ENCODE peak calls at places on chromosomes 7 and 10, in six cellular contexts. C, V, J, F, U and T are unnamed samples.

GRCh38 chr10:1403508-1404230 is 333.7 kb downstream of the ADARB2 start:
- DNase-seq in C (no peak), U (no peak), J (no peak), V (no peak), F (no peak), T (no peak)

GRCh38 chr10:68508090-68508489 is 19.2 kb downstream of the SLC25A16 start:
- DNase-seq in U (no peak), C (no peak), F (no peak), J (no peak), V (no peak), T (no peak)

GRCh38 chr7:50317221-50317678 is 12.7 kb downstream of the IKZF1 start:
- DNase-seq in C (no peak), J (no peak), V (no peak), F (peak), U (no peak), T (peak)

GRCh38 chr7:157429680-157430224 is 92.9 kb downstream of the DNAJB6 start:
- DNase-seq in C (no peak), F (no peak), J (peak), U (no peak), V (no peak), T (no peak)

GRCh38 chr10:75197906-75198305 is 12.7 kb upstream of the VDAC2 start:
- DNase-seq in U (no peak), V (no peak), J (no peak), F (no peak), C (no peak), T (no peak)

GRCh38 chr10:50593523-50593922 is 30.2 kb downstream of the SGMS1 start:
- DNase-seq in F (no peak), V (no peak), J (no peak), C (no peak), U (no peak), T (no peak)

GRCh38 chr7:79185605-79186004 is 267.9 kb downstream of the MAGI2 start:
- DNase-seq in U (no peak), F (no peak), C (no peak), J (no peak), V (no peak), T (no peak)

GRCh38 chr10:113000876-113001598 is 51.0 kb downstream of the TCF7L2 start:
- DNase-seq in C (no peak), F (no peak), V (no peak), J (no peak), U (no peak), T (no peak)

GRCh38 chr10:13496931-13497330 is 31.9 kb downstream of the BEND7 start:
- DNase-seq in C (no peak), U (no peak), F (no peak), V (no peak), J (no peak), T (no peak)

GRCh38 chr10:70592186-70592735 is 10.3 kb downstream of the PRF1 start:
- DNase-seq in V (no peak), J (no peak), F (no peak), U (no peak), C (no peak), T (no peak)

GRCh38 chr7:142584765-142585164 is 164.5 kb upstream of the PRSS1 start:
- DNase-seq in U (no peak), V (no peak), J (no peak), C (no peak), F (no peak), T (no peak)

DNA sequence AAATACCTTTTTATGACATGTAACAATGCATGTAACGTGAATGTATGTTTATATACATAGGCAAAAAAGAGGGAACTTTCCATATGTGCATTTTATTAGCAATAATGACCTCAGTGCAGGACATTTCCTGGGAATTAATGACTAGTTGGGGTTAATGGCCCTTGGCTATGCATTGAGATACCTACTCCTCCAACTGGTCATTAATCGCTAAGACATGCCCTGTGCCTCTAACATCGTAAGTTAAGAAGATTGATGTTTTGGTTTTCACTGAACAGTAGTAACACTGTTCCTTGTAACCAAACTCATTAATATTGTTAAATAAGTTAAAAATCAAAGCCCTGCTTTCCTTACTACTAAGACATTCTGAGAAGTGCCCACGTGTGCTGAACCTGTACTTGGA is 61.7 kb downstream of the SEMA3D start:
- DNase-seq in U (no peak), C (no peak), F (no peak), J (no peak), V (no peak), T (no peak)
- TF ChIP-seq CTCF in U (no peak), C (no peak), F (no peak), J (no peak), V (no peak), T (no peak)

DNA sequence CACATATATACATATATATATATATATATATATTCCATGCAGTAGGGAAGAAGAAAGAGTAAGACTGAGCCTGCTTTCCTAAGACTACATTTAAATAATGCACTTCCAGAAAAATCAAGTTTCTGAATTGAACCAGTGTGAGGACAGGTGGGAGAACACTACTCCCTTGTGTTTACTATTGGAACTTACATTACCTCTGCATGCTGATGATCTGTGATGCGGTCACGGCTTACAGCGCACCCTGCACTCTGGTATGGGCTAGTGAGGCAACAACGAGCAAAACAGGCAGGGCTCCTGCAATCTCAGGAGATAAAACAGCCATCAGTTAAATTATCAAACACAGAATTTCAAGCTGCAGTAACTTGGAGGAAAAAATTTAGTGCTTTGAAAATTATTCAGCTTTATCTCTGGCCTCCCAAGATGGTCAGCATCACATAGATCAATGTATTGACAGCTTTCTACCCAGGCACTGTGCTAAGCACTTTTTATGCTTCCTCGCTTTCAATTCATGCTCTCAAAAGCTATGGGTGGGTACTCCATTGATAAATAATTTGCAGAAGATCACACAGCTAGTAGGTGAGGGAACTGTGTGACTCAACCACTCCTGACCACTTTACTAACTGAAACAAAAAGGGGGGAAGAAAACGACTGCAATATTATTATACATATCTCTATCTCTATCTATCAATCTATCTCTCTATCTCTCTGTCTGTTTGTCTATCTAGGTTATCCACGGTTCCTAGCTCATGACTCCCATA is 20.5 kb upstream of the SLC16A12 start:
- DNase-seq in U (no peak), C (no peak), F (no peak), J (no peak), V (no peak), T (no peak)
- TF ChIP-seq CTCF in U (no peak), C (no peak), F (no peak), J (no peak), V (no peak), T (no peak)

GRCh38 chr7:103991406-103991805 is 1.9 kb upstream of the RELN start:
- DNase-seq in C (no peak), V (no peak), U (no peak), F (no peak), J (no peak), T (no peak)

GRCh38 chr7:103990991-103991390 is 1.5 kb upstream of the RELN start:
- DNase-seq in U (no peak), F (no peak), C (no peak), J (no peak), V (no peak), T (no peak)

GRCh38 chr7:103989200-103989784 is at the start of gene RELN:
- DNase-seq in J (no peak), U (no peak), C (no peak), F (no peak), V (peak), T (peak)

GRCh38 chr7:103988468-103989199 is 824 bp downstream of the RELN start:
- DNase-seq in V (no peak), J (no peak), F (no peak), C (no peak), U (no peak), T (peak)

GRCh38 chr7:103989785-103990775 is 622 bp upstream of the RELN start:
- DNase-seq in F (peak), V (peak), C (no peak), U (no peak), J (no peak), T (peak)
- TF ChIP-seq CTCF in F (no peak), V (peak), C (peak), U (no peak), J (no peak), T (no peak)

DNA sequence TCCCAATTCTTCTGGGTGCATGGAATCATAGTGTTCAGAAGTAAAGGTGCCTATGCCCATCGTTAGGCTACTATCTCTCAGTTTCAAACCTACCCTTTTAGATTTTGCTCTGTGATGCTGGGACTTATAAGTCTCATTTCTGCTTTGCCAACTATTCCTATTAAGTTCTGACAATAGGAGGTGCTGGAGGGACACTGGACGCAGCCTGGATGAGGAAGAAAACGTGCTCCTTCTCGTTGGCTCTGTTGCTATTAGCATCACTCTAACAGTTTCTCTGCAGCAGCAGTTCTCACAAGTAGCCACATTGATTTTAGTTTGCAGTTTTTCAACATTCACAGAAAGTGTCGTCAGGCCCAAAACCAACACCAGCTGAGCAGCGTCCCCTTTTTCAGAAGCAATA is 72.4 kb downstream of the ABCC2 start:
- DNase-seq in U (peak), C (no peak), J (no peak), V (no peak), F (peak), T (no peak)
- TF ChIP-seq CTCF in U (peak), C (peak), J (no peak), V (peak), F (no peak), T (no peak)